ENCODE peak calls at places on chromosome 12, in four cellular contexts. One of them, this sample, is unnamed.

GRCh38 chr12:67268335-67268895 is 743 bp upstream of the CAND1 start:
- DNase-seq in activated naive CD8-positive, alpha-beta T cell treated with anti-CD3 and anti-CD28 coated beads, Interleukin-2, amount 10 ng/mL, durations not matched to agents 7 days and 5 days: peak; percentile 73
- DNase-seq in hepatocyte: peak; percentile 97
- DNase-seq in central memory CD4-positive, alpha-beta T cell: peak; percentile 96
- DNase-seq in this sample: no peak

GRCh38 chr12:122886851-122887816 is 8.8 kb downstream of the VPS37B start:
- DNase-seq in hepatocyte: peak; percentile 67
- DNase-seq in central memory CD4-positive, alpha-beta T cell: no peak
- DNase-seq in activated naive CD8-positive, alpha-beta T cell treated with anti-CD3 and anti-CD28 coated beads, Interleukin-2, amount 10 ng/mL, durations not matched to agents 7 days and 5 days: no peak
- DNase-seq in this sample: no peak

GRCh38 chr12:61291647-61292046 is 968.6 kb upstream of the USP15 start:
- DNase-seq in central memory CD4-positive, alpha-beta T cell: no peak
- DNase-seq in activated naive CD8-positive, alpha-beta T cell treated with anti-CD3 and anti-CD28 coated beads, Interleukin-2, amount 10 ng/mL, durations not matched to agents 7 days and 5 days: no peak
- DNase-seq in hepatocyte: no peak
- DNase-seq in this sample: no peak

GRCh38 chr12:130579231-130579630 is 136.9 kb downstream of the RIMBP2 start:
- DNase-seq in central memory CD4-positive, alpha-beta T cell: no peak
- DNase-seq in activated naive CD8-positive, alpha-beta T cell treated with anti-CD3 and anti-CD28 coated beads, Interleukin-2, amount 10 ng/mL, durations not matched to agents 7 days and 5 days: no peak
- DNase-seq in hepatocyte: no peak
- DNase-seq in this sample: no peak

GRCh38 chr12:54413284-54414190 is 5.5 kb downstream of the ITGA5 start:
- DNase-seq in hepatocyte: no peak
- DNase-seq in activated naive CD8-positive, alpha-beta T cell treated with anti-CD3 and anti-CD28 coated beads, Interleukin-2, amount 10 ng/mL, durations not matched to agents 7 days and 5 days: peak; percentile 75
- DNase-seq in central memory CD4-positive, alpha-beta T cell: peak; percentile 85
- DNase-seq in this sample: peak; percentile 90

GRCh38 chr12:131264625-131265024 is 310.9 kb downstream of the ADGRD1 start:
- DNase-seq in central memory CD4-positive, alpha-beta T cell: no peak
- DNase-seq in hepatocyte: no peak
- DNase-seq in activated naive CD8-positive, alpha-beta T cell treated with anti-CD3 and anti-CD28 coated beads, Interleukin-2, amount 10 ng/mL, durations not matched to agents 7 days and 5 days: no peak
- DNase-seq in this sample: no peak

GRCh38 chr12:10130042-10130441 is at the start of gene CLEC7A:
- DNase-seq in activated naive CD8-positive, alpha-beta T cell treated with anti-CD3 and anti-CD28 coated beads, Interleukin-2, amount 10 ng/mL, durations not matched to agents 7 days and 5 days: no peak
- DNase-seq in hepatocyte: no peak
- DNase-seq in central memory CD4-positive, alpha-beta T cell: no peak
- DNase-seq in this sample: no peak

GRCh38 chr12:75478395-75478794 is 2.2 kb upstream of the GLIPR1 start:
- DNase-seq in central memory CD4-positive, alpha-beta T cell: peak; percentile 85
- DNase-seq in activated naive CD8-positive, alpha-beta T cell treated with anti-CD3 and anti-CD28 coated beads, Interleukin-2, amount 10 ng/mL, durations not matched to agents 7 days and 5 days: no peak
- DNase-seq in hepatocyte: no peak
- DNase-seq in this sample: peak; percentile 46

GRCh38 chr12:102167821-102168605 is 29.6 kb downstream of the PMCH start:
- DNase-seq in activated naive CD8-positive, alpha-beta T cell treated with anti-CD3 and anti-CD28 coated beads, Interleukin-2, amount 10 ng/mL, durations not matched to agents 7 days and 5 days: no peak
- DNase-seq in central memory CD4-positive, alpha-beta T cell: no peak
- DNase-seq in hepatocyte: no peak
- DNase-seq in this sample: no peak

GRCh38 chr12:47844264-47845020 is 24.7 kb upstream of the HDAC7 start:
- DNase-seq in central memory CD4-positive, alpha-beta T cell: no peak
- DNase-seq in hepatocyte: no peak
- DNase-seq in activated naive CD8-positive, alpha-beta T cell treated with anti-CD3 and anti-CD28 coated beads, Interleukin-2, amount 10 ng/mL, durations not matched to agents 7 days and 5 days: no peak
- DNase-seq in this sample: no peak

GRCh38 chr12:57766464-57767311 is at the start of gene CYP27B1:
- DNase-seq in central memory CD4-positive, alpha-beta T cell: no peak
- DNase-seq in activated naive CD8-positive, alpha-beta T cell treated with anti-CD3 and anti-CD28 coated beads, Interleukin-2, amount 10 ng/mL, durations not matched to agents 7 days and 5 days: no peak
- DNase-seq in hepatocyte: no peak
- DNase-seq in this sample: peak; percentile 34

GRCh38 chr12:51217133-51217967 is 512 bp downstream of the POU6F1 start:
- DNase-seq in central memory CD4-positive, alpha-beta T cell: peak; percentile 39
- DNase-seq in activated naive CD8-positive, alpha-beta T cell treated with anti-CD3 and anti-CD28 coated beads, Interleukin-2, amount 10 ng/mL, durations not matched to agents 7 days and 5 days: peak; percentile 63
- DNase-seq in hepatocyte: peak; percentile 78
- DNase-seq in this sample: peak; percentile 47

GRCh38 chr12:108635201-108635996 is 1.7 kb upstream of the SELPLG start:
- DNase-seq in activated naive CD8-positive, alpha-beta T cell treated with anti-CD3 and anti-CD28 coated beads, Interleukin-2, amount 10 ng/mL, durations not matched to agents 7 days and 5 days: peak; percentile 60
- DNase-seq in central memory CD4-positive, alpha-beta T cell: peak; percentile 56
- DNase-seq in hepatocyte: no peak
- DNase-seq in this sample: peak; percentile 82

GRCh38 chr12:3496964-3497363 is 6.0 kb downstream of the PRMT8 start:
- DNase-seq in activated naive CD8-positive, alpha-beta T cell treated with anti-CD3 and anti-CD28 coated beads, Interleukin-2, amount 10 ng/mL, durations not matched to agents 7 days and 5 days: no peak
- DNase-seq in hepatocyte: peak; percentile 22
- DNase-seq in central memory CD4-positive, alpha-beta T cell: no peak
- DNase-seq in this sample: no peak

GRCh38 chr12:31466768-31467167 is 124.2 kb downstream of the DENND5B start:
- DNase-seq in hepatocyte: no peak
- DNase-seq in activated naive CD8-positive, alpha-beta T cell treated with anti-CD3 and anti-CD28 coated beads, Interleukin-2, amount 10 ng/mL, durations not matched to agents 7 days and 5 days: no peak
- DNase-seq in central memory CD4-positive, alpha-beta T cell: no peak
- DNase-seq in this sample: no peak

GRCh38 chr12:94057262-94058151 is 90.9 kb upstream of the PLXNC1 start:
- DNase-seq in central memory CD4-positive, alpha-beta T cell: no peak
- DNase-seq in activated naive CD8-positive, alpha-beta T cell treated with anti-CD3 and anti-CD28 coated beads, Interleukin-2, amount 10 ng/mL, durations not matched to agents 7 days and 5 days: no peak
- DNase-seq in hepatocyte: no peak
- DNase-seq in this sample: no peak

GRCh38 chr12:97404549-97404948 is 58.1 kb upstream of the RMST start:
- DNase-seq in activated naive CD8-positive, alpha-beta T cell treated with anti-CD3 and anti-CD28 coated beads, Interleukin-2, amount 10 ng/mL, durations not matched to agents 7 days and 5 days: no peak
- DNase-seq in central memory CD4-positive, alpha-beta T cell: no peak
- DNase-seq in hepatocyte: peak; percentile 69
- DNase-seq in this sample: no peak

GRCh38 chr12:54431911-54432814 is 13.1 kb upstream of the ITGA5 start:
- DNase-seq in central memory CD4-positive, alpha-beta T cell: no peak
- DNase-seq in activated naive CD8-positive, alpha-beta T cell treated with anti-CD3 and anti-CD28 coated beads, Interleukin-2, amount 10 ng/mL, durations not matched to agents 7 days and 5 days: peak; percentile 32
- DNase-seq in hepatocyte: peak; percentile 71
- DNase-seq in this sample: no peak

GRCh38 chr12:120475643-120476042 is 6.1 kb upstream of the SRSF9 start:
- DNase-seq in central memory CD4-positive, alpha-beta T cell: no peak
- DNase-seq in activated naive CD8-positive, alpha-beta T cell treated with anti-CD3 and anti-CD28 coated beads, Interleukin-2, amount 10 ng/mL, durations not matched to agents 7 days and 5 days: no peak
- DNase-seq in hepatocyte: no peak
- DNase-seq in this sample: no peak

GRCh38 chr12:92928431-92928961 is 599 bp downstream of the EEA1 start:
- DNase-seq in hepatocyte: peak; percentile 71
- DNase-seq in activated naive CD8-positive, alpha-beta T cell treated with anti-CD3 and anti-CD28 coated beads, Interleukin-2, amount 10 ng/mL, durations not matched to agents 7 days and 5 days: no peak
- DNase-seq in central memory CD4-positive, alpha-beta T cell: peak; percentile 33
- DNase-seq in this sample: peak; percentile 52

GRCh38 chr12:108495054-108495453 is 20.0 kb upstream of the FICD start:
- DNase-seq in central memory CD4-positive, alpha-beta T cell: no peak
- DNase-seq in hepatocyte: no peak
- DNase-seq in activated naive CD8-positive, alpha-beta T cell treated with anti-CD3 and anti-CD28 coated beads, Interleukin-2, amount 10 ng/mL, durations not matched to agents 7 days and 5 days: no peak
- DNase-seq in this sample: peak; percentile 39

GRCh38 chr12:81077329-81077685 is 572 bp upstream of the ACSS3 start:
- DNase-seq in hepatocyte: no peak
- DNase-seq in central memory CD4-positive, alpha-beta T cell: no peak
- DNase-seq in activated naive CD8-positive, alpha-beta T cell treated with anti-CD3 and anti-CD28 coated beads, Interleukin-2, amount 10 ng/mL, durations not matched to agents 7 days and 5 days: no peak
- DNase-seq in this sample: no peak

GRCh38 chr12:68326720-68327119 is 5.4 kb downstream of the MDM1 start:
- DNase-seq in hepatocyte: no peak
- DNase-seq in central memory CD4-positive, alpha-beta T cell: no peak
- DNase-seq in activated naive CD8-positive, alpha-beta T cell treated with anti-CD3 and anti-CD28 coated beads, Interleukin-2, amount 10 ng/mL, durations not matched to agents 7 days and 5 days: no peak
- DNase-seq in this sample: no peak

GRCh38 chr12:106498056-106498455 is 84.7 kb upstream of the RFX4 start:
- DNase-seq in central memory CD4-positive, alpha-beta T cell: no peak
- DNase-seq in hepatocyte: no peak
- DNase-seq in activated naive CD8-positive, alpha-beta T cell treated with anti-CD3 and anti-CD28 coated beads, Interleukin-2, amount 10 ng/mL, durations not matched to agents 7 days and 5 days: no peak
- DNase-seq in this sample: no peak

GRCh38 chr12:92221916-92222315 is 76.3 kb upstream of the BTG1 start:
- DNase-seq in central memory CD4-positive, alpha-beta T cell: no peak
- DNase-seq in hepatocyte: no peak
- DNase-seq in activated naive CD8-positive, alpha-beta T cell treated with anti-CD3 and anti-CD28 coated beads, Interleukin-2, amount 10 ng/mL, durations not matched to agents 7 days and 5 days: no peak
- DNase-seq in this sample: no peak

GRCh38 chr12:51579321-51579850 is 11.6 kb upstream of the SCN8A start:
- DNase-seq in activated naive CD8-positive, alpha-beta T cell treated with anti-CD3 and anti-CD28 coated beads, Interleukin-2, amount 10 ng/mL, durations not matched to agents 7 days and 5 days: no peak
- DNase-seq in central memory CD4-positive, alpha-beta T cell: no peak
- DNase-seq in hepatocyte: no peak
- DNase-seq in this sample: no peak

GRCh38 chr12:5204271-5204670 is 160.6 kb downstream of the KCNA5 start:
- DNase-seq in activated naive CD8-positive, alpha-beta T cell treated with anti-CD3 and anti-CD28 coated beads, Interleukin-2, amount 10 ng/mL, durations not matched to agents 7 days and 5 days: no peak
- DNase-seq in hepatocyte: no peak
- DNase-seq in central memory CD4-positive, alpha-beta T cell: no peak
- DNase-seq in this sample: no peak

GRCh38 chr12:53530920-53531319 is 23.6 kb upstream of the NPFF start:
- DNase-seq in activated naive CD8-positive, alpha-beta T cell treated with anti-CD3 and anti-CD28 coated beads, Interleukin-2, amount 10 ng/mL, durations not matched to agents 7 days and 5 days: no peak
- DNase-seq in central memory CD4-positive, alpha-beta T cell: no peak
- DNase-seq in hepatocyte: no peak
- DNase-seq in this sample: no peak

GRCh38 chr12:28032811-28033537 is 60.4 kb upstream of the PTHLH start:
- DNase-seq in activated naive CD8-positive, alpha-beta T cell treated with anti-CD3 and anti-CD28 coated beads, Interleukin-2, amount 10 ng/mL, durations not matched to agents 7 days and 5 days: no peak
- DNase-seq in central memory CD4-positive, alpha-beta T cell: no peak
- DNase-seq in hepatocyte: no peak
- DNase-seq in this sample: no peak

GRCh38 chr12:104166465-104166864 is 28.5 kb upstream of the NFYB start:
- DNase-seq in central memory CD4-positive, alpha-beta T cell: no peak
- DNase-seq in activated naive CD8-positive, alpha-beta T cell treated with anti-CD3 and anti-CD28 coated beads, Interleukin-2, amount 10 ng/mL, durations not matched to agents 7 days and 5 days: no peak
- DNase-seq in hepatocyte: no peak
- DNase-seq in this sample: no peak

GRCh38 chr12:128970941-128971340 is 117.7 kb downstream of the GLT1D1 start:
- DNase-seq in activated naive CD8-positive, alpha-beta T cell treated with anti-CD3 and anti-CD28 coated beads, Interleukin-2, amount 10 ng/mL, durations not matched to agents 7 days and 5 days: no peak
- DNase-seq in hepatocyte: no peak
- DNase-seq in central memory CD4-positive, alpha-beta T cell: no peak
- DNase-seq in this sample: no peak